ENCODE peak calls at places on chromosome 14, in five cellular contexts. J is non-pigmented ciliary epithelial cell; U is pancreas; F is aorta; Z is activated naive CD8-positive, alpha-beta T cell treated with anti-CD3 and anti-CD28 coated beads, Interleukin-2, amount 50 U/mL, for 16 hours. T is an unnamed sample.
A peak's percentile ranks its signal among the peaks of the same experiment; 100 is the strongest.

GRCh38 chr14:94476018-94476417 is at the start of gene SERPINA9:
- DNase-seq in J (no peak), U (no peak), F (no peak), Z (no peak), T (no peak)

GRCh38 chr14:104337381-104337780 is 199.0 kb downstream of the KIF26A start:
- DNase-seq in J (no peak), U (no peak), F (no peak), Z (no peak), T (no peak)

GRCh38 chr14:94360945-94361565 is 27.3 kb downstream of the SERPINA1 start:
- DNase-seq in J (no peak), U (no peak), F (peak; percentile 29), Z (no peak), T (no peak)

GRCh38 chr14:59358105-59358504 is 107.1 kb downstream of the GPR135 start:
- DNase-seq in J (no peak), U (no peak), F (peak; percentile 64), Z (no peak), T (no peak)

GRCh38 chr14:22824711-22825359 is 4.9 kb upstream of the MRPL52 start:
- DNase-seq in J (peak; percentile 90), U (no peak), F (no peak), Z (no peak), T (no peak)

GRCh38 chr14:22979748-22980392 is 2.5 kb downstream of the AJUBA start:
- DNase-seq in J (no peak), U (no peak), F (no peak), Z (no peak), T (no peak)

GRCh38 chr14:56422703-56423213 is 156.8 kb upstream of the TMEM260 start:
- DNase-seq in J (peak; percentile 45), U (peak; percentile 85), F (peak; percentile 62), Z (no peak), T (no peak)

GRCh38 chr14:28057286-28058011 is 709.1 kb upstream of the FOXG1 start:
- DNase-seq in J (no peak), U (no peak), F (no peak), Z (no peak), T (no peak)

GRCh38 chr14:59269431-59269830 is 81.0 kb downstream of the DAAM1 start:
- DNase-seq in J (no peak), U (no peak), F (no peak), Z (no peak), T (no peak)

GRCh38 chr14:93430889-93431670 is at the start of gene UNC79:
- DNase-seq in J (no peak), U (peak; percentile 80), F (no peak), Z (no peak), T (no peak)

GRCh38 chr14:56474419-56475022 is 105.1 kb upstream of the TMEM260 start:
- DNase-seq in J (no peak), U (no peak), F (no peak), Z (no peak), T (no peak)

GRCh38 chr14:64645220-64645891 is 58.9 kb upstream of the PLEKHG3 start:
- DNase-seq in J (peak; percentile 92), U (no peak), F (no peak), Z (no peak), T (no peak)

GRCh38 chr14:27917896-27918295 is 848.7 kb upstream of the FOXG1 start:
- DNase-seq in J (no peak), U (no peak), F (no peak), Z (no peak), T (no peak)

GRCh38 chr14:26597136-26598080 is at the start of gene NOVA1:
- DNase-seq in J (no peak), U (peak; percentile 10), F (peak; percentile 50), Z (no peak), T (no peak)

GRCh38 chr14:44316647-44317432 is 190.2 kb downstream of the FSCB start:
- DNase-seq in J (peak; percentile 95), U (peak; percentile 27), F (no peak), Z (no peak), T (peak; percentile 38)

GRCh38 chr14:101467181-101467926 is 93.9 kb upstream of the DIO3 start:
- DNase-seq in J (no peak), U (no peak), F (no peak), Z (no peak), T (no peak)

GRCh38 chr14:104224516-104225281 is 86.3 kb downstream of the KIF26A start:
- DNase-seq in J (no peak), U (no peak), F (no peak), Z (no peak), T (no peak)

GRCh38 chr14:61455351-61455750 is 134.0 kb downstream of the PRKCH start:
- DNase-seq in J (no peak), U (no peak), F (no peak), Z (no peak), T (no peak)

GRCh38 chr14:57461777-57462320 is 31.8 kb downstream of the CCDC198 start:
- DNase-seq in J (no peak), U (no peak), F (no peak), Z (no peak), T (no peak)

GRCh38 chr14:103156733-103157411 is 33.6 kb downstream of the TNFAIP2 start:
- DNase-seq in J (no peak), U (no peak), F (no peak), Z (no peak), T (no peak)

GRCh38 chr14:75831455-75831854 is 150.3 kb downstream of the TGFB3 start:
- DNase-seq in J (no peak), U (peak; percentile 89), F (peak; percentile 72), Z (no peak), T (no peak)

GRCh38 chr14:54782803-54783659 is 119.6 kb downstream of the GCH1 start:
- DNase-seq in J (no peak), U (no peak), F (peak; percentile 64), Z (no peak), T (peak; percentile 69)

GRCh38 chr14:95452176-95452889 is 64.1 kb downstream of the SYNE3 start:
- DNase-seq in J (no peak), U (no peak), F (no peak), Z (no peak), T (no peak)

GRCh38 chr14:75523771-75524171 is 1.5 kb downstream of the BATF start:
- DNase-seq in J (no peak), U (no peak), F (no peak), Z (no peak), T (no peak)

GRCh38 chr14:89425931-89426330 is 8.9 kb upstream of the FOXN3 start:
- DNase-seq in J (peak; percentile 98), U (no peak), F (no peak), Z (no peak), T (no peak)

GRCh38 chr14:61616524-61617185 is 78.7 kb upstream of the HIF1A start:
- DNase-seq in J (no peak), U (no peak), F (no peak), Z (no peak), T (no peak)